ENCODE peak calls at places on chromosomes 4 and X, in ten cellular contexts. D is AG04450, G is Right ventricle myocardium superior, E is GM23248, P is RPMI7951, F is Ammon's horn, S is AG20443, U is fibroblast of lung, M is ACHN, V is GM12891. R is an unnamed sample.

GRCh38 chr4:23667659-23668058 is 222.2 kb downstream of the PPARGC1A start:
- DNase-seq in D (no peak), G (no peak), E (no peak), P (no peak), F (no peak), S (no peak), U (no peak), M (no peak), V (no peak), R (no peak)

GRCh38 chrX:9907645-9908387 is 59.3 kb upstream of the CLDN34 start:
- DNase-seq in D (peak), G (no peak), E (peak), P (peak), F (no peak), S (no peak), U (peak), M (no peak), V (no peak), R (no peak)

GRCh38 chr4:3188118-3188517 is 60.8 kb upstream of the MSANTD1 start:
- DNase-seq in D (no peak), G (no peak), E (no peak), P (no peak), F (no peak), S (no peak), U (no peak), M (no peak), V (no peak), R (no peak)

GRCh38 chrX:130523460-130524394 is 121.9 kb downstream of the RBMX2 start:
- DNase-seq in D (no peak), G (peak), E (no peak), P (peak), F (peak), S (peak), U (peak), M (peak), V (peak), R (no peak)

GRCh38 chrX:24392709-24393108 is 32.3 kb downstream of the SUPT20HL1 start:
- DNase-seq in D (no peak), G (peak), E (peak), P (peak), F (peak), S (peak), U (no peak), M (no peak), V (no peak), R (no peak)

GRCh38 chr4:89682808-89683207 is 154.2 kb downstream of the SNCA start:
- DNase-seq in D (no peak), G (no peak), E (no peak), P (no peak), F (no peak), S (no peak), U (no peak), M (no peak), V (no peak), R (no peak)

GRCh38 chrX:108331126-108331909 is 106.9 kb downstream of the COL4A6 start:
- DNase-seq in D (no peak), G (no peak), E (no peak), P (no peak), F (no peak), S (no peak), U (no peak), M (no peak), V (no peak), R (no peak)

GRCh38 chrX:2395261-2395850 is 105.4 kb downstream of the DHRSX start:
- DNase-seq in D (no peak), G (no peak), E (no peak), P (no peak), F (no peak), S (no peak), U (no peak), M (no peak), V (no peak), R (no peak)

GRCh38 chr4:184409911-184410692 is 64.2 kb downstream of the IRF2 start:
- DNase-seq in D (no peak), G (no peak), E (no peak), P (no peak), F (no peak), S (no peak), U (no peak), M (no peak), V (no peak), R (no peak)

GRCh38 chr4:110625593-110626292 is 2.9 kb upstream of the PITX2 start:
- DNase-seq in D (no peak), G (no peak), E (no peak), P (no peak), F (no peak), S (no peak), U (no peak), M (no peak), V (no peak), R (no peak)

GRCh38 chrX:139025822-139026221 is 314.3 kb upstream of the FGF13 start:
- DNase-seq in D (no peak), G (no peak), E (no peak), P (no peak), F (no peak), S (no peak), U (no peak), M (no peak), V (no peak), R (no peak)

GRCh38 chr4:119627267-119628190 is 1.1 kb downstream of the PDE5A start:
- DNase-seq in D (peak), G (peak), E (peak), P (peak), F (peak), S (peak), U (peak), M (peak), V (peak), R (peak)

GRCh38 chr4:173538148-173538902 is 8.3 kb upstream of the HAND2 start:
- DNase-seq in D (no peak), G (peak), E (peak), P (no peak), F (no peak), S (peak), U (no peak), M (no peak), V (no peak), R (peak)

GRCh38 chrX:107630031-107630689 is 1.9 kb downstream of the PRPS1 start:
- DNase-seq in D (no peak), G (no peak), E (no peak), P (no peak), F (no peak), S (no peak), U (no peak), M (no peak), V (no peak), R (no peak)

GRCh38 chr4:35525192-35525978 is 718.9 kb downstream of the ARAP2 start:
- DNase-seq in D (no peak), G (peak), E (no peak), P (no peak), F (peak), S (no peak), U (no peak), M (no peak), V (no peak), R (no peak)

GRCh38 chr4:176302283-176303275 is 17.2 kb upstream of the SPCS3 start:
- DNase-seq in D (peak), G (no peak), E (peak), P (peak), F (no peak), S (peak), U (peak), M (peak), V (no peak), R (no peak)

GRCh38 chrX:2423293-2423692 is 77.5 kb downstream of the DHRSX start:
- DNase-seq in D (no peak), G (no peak), E (peak), P (no peak), F (no peak), S (no peak), U (peak), M (peak), V (no peak), R (no peak)

GRCh38 chrX:118347131-118347530 is 1.2 kb downstream of the WDR44 start:
- DNase-seq in D (no peak), G (no peak), E (peak), P (peak), F (no peak), S (peak), U (peak), M (peak), V (no peak), R (no peak)

GRCh38 chr4:109072595-109072994 is 229.9 kb downstream of the COL25A1 start:
- DNase-seq in D (peak), G (no peak), E (peak), P (peak), F (no peak), S (peak), U (peak), M (no peak), V (no peak), R (no peak)

GRCh38 chr4:55658657-55659056 is 22.6 kb upstream of the NMU start:
- DNase-seq in D (no peak), G (no peak), E (no peak), P (no peak), F (no peak), S (no peak), U (no peak), M (no peak), V (no peak), R (no peak)

GRCh38 chr4:165137205-165137604 is 24.5 kb upstream of the TMEM192 start:
- DNase-seq in D (no peak), G (no peak), E (no peak), P (no peak), F (no peak), S (no peak), U (no peak), M (no peak), V (no peak), R (no peak)

GRCh38 chr4:37383579-37384229 is 139.2 kb downstream of the NWD2 start:
- DNase-seq in D (no peak), G (no peak), E (peak), P (peak), F (peak), S (peak), U (peak), M (peak), V (no peak), R (no peak)

GRCh38 chrX:129931411-129932136 is 25.6 kb downstream of the UTP14A start:
- DNase-seq in D (peak), G (peak), E (peak), P (peak), F (peak), S (peak), U (peak), M (peak), V (peak), R (peak)

GRCh38 chr4:86386201-86386600 is 26.3 kb upstream of the MAPK10 start:
- DNase-seq in D (no peak), G (no peak), E (no peak), P (no peak), F (no peak), S (no peak), U (no peak), M (no peak), V (no peak), R (no peak)

GRCh38 chrX:65586491-65586890 is 51.9 kb upstream of the LAS1L start:
- DNase-seq in D (no peak), G (no peak), E (peak), P (peak), F (no peak), S (peak), U (peak), M (no peak), V (no peak), R (no peak)

GRCh38 chrX:68824152-68824433 is 4.7 kb upstream of the EFNB1 start:
- DNase-seq in D (no peak), G (no peak), E (no peak), P (no peak), F (no peak), S (no peak), U (no peak), M (no peak), V (no peak), R (no peak)

GRCh38 chr4:2135083-2135482 is 76.0 kb downstream of the NAT8L start:
- DNase-seq in D (peak), G (no peak), E (peak), P (peak), F (no peak), S (no peak), U (peak), M (no peak), V (no peak), R (no peak)

GRCh38 chr4:24557036-24558022 is 27.0 kb downstream of the DHX15 start:
- DNase-seq in D (no peak), G (no peak), E (peak), P (peak), F (no peak), S (no peak), U (peak), M (no peak), V (no peak), R (no peak)

R was measured in sigmoid colon.